ENCODE peak calls at places on chromosomes 4 and X, in six cellular contexts. U is AG10803, A is upper lobe of right lung, O is prostate gland, P is omental fat pad, S is Peyer's patch. H is an unnamed sample.

GRCh38 chr4:7070729-7071511 is 3.1 kb upstream of the GRPEL1 start:
- DNase-seq in P (peak), U (peak), O (peak), A (peak), S (peak), H (peak)

GRCh38 chr4:64960516-64960915 is 551.3 kb upstream of the TECRL start:
- DNase-seq in S (no peak), A (no peak), O (no peak), P (no peak), U (no peak), H (no peak)

GRCh38 chr4:182880387-182881356 is 36.5 kb downstream of the DCTD start:
- DNase-seq in A (no peak), S (no peak), O (peak), U (no peak), P (no peak), H (no peak)

GRCh38 chr4:120830204-120830603 is 92.3 kb downstream of the PRDM5 start:
- DNase-seq in S (no peak), O (no peak), P (no peak), A (no peak), U (peak), H (no peak)

GRCh38 chr4:85717847-85718246 is 242.9 kb downstream of the ARHGAP24 start:
- DNase-seq in A (no peak), P (no peak), S (no peak), U (peak), O (no peak), H (no peak)

GRCh38 chr4:41360214-41360910 is 103.6 kb downstream of the UCHL1 start:
- DNase-seq in O (peak), S (peak), A (peak), P (no peak), U (peak), H (no peak)

GRCh38 chrX:107454302-107454701 is 4.8 kb downstream of the FRMPD3 start:
- DNase-seq in O (no peak), P (no peak), S (no peak), A (no peak), U (no peak), H (no peak)

GRCh38 chr4:105196523-105197145 is 50.0 kb downstream of the TET2 start:
- DNase-seq in S (no peak), A (no peak), U (no peak), O (no peak), P (no peak), H (no peak)

GRCh38 chr4:127558489-127559407 is 74.0 kb upstream of the INTU start:
- DNase-seq in U (no peak), S (no peak), P (no peak), O (no peak), A (no peak), H (no peak)

GRCh38 chrX:29541038-29541437 is 674.3 kb upstream of the MAGEB2 start:
- DNase-seq in O (no peak), U (no peak), S (no peak), P (no peak), A (no peak), H (no peak)

GRCh38 chr4:2793578-2793919 is 664 bp downstream of the SH3BP2 start:
- DNase-seq in S (peak), O (no peak), A (peak), P (no peak), U (peak), H (peak)

GRCh38 chr4:151678048-151678853 is 82.6 kb downstream of the GATB start:
- DNase-seq in U (no peak), O (no peak), P (no peak), A (no peak), S (no peak), H (no peak)

GRCh38 chr4:120718979-120719566 is 203.5 kb downstream of the PRDM5 start:
- DNase-seq in U (peak), P (no peak), S (no peak), O (no peak), A (no peak), H (no peak)

GRCh38 chr4:78644744-78645330 is 93.3 kb downstream of the ANXA3 start:
- DNase-seq in S (no peak), P (peak), O (peak), U (peak), A (no peak), H (peak)

GRCh38 chr4:53558061-53558801 is 33.1 kb downstream of the LNX1 start:
- DNase-seq in P (no peak), O (no peak), S (no peak), A (no peak), U (peak), H (no peak)

GRCh38 chrX:132716006-132716405 is 227.2 kb upstream of the MBNL3 start:
- DNase-seq in P (no peak), U (no peak), S (no peak), O (no peak), A (no peak), H (no peak)

GRCh38 chr4:168509786-168510185 is 12.9 kb downstream of the PALLD start:
- DNase-seq in P (no peak), O (no peak), A (no peak), U (peak), S (no peak), H (peak)

GRCh38 chr4:146458594-146458993 is 63.1 kb downstream of the SLC10A7 start:
- DNase-seq in U (no peak), O (no peak), A (no peak), S (no peak), P (no peak), H (no peak)

GRCh38 chr4:61605971-61606370 is 405.8 kb downstream of the ADGRL3 start:
- DNase-seq in U (no peak), O (no peak), S (no peak), P (no peak), A (no peak), H (no peak)

GRCh38 chrX:33195698-33196097 is 15.7 kb downstream of the DMD start:
- DNase-seq in A (no peak), S (no peak), P (no peak), U (no peak), O (no peak), H (no peak)
- TF ChIP-seq CTCF in A (no peak), S (no peak), P (no peak), U (no peak), O (no peak), H (no peak)

GRCh38 chr4:145014365-145014764 is 83.6 kb downstream of the ANAPC10 start:
- DNase-seq in U (no peak), O (no peak), P (no peak), A (no peak), S (no peak), H (no peak)
- TF ChIP-seq CTCF in U (no peak), O (no peak), P (no peak), A (no peak), S (no peak), H (no peak)

DNA sequence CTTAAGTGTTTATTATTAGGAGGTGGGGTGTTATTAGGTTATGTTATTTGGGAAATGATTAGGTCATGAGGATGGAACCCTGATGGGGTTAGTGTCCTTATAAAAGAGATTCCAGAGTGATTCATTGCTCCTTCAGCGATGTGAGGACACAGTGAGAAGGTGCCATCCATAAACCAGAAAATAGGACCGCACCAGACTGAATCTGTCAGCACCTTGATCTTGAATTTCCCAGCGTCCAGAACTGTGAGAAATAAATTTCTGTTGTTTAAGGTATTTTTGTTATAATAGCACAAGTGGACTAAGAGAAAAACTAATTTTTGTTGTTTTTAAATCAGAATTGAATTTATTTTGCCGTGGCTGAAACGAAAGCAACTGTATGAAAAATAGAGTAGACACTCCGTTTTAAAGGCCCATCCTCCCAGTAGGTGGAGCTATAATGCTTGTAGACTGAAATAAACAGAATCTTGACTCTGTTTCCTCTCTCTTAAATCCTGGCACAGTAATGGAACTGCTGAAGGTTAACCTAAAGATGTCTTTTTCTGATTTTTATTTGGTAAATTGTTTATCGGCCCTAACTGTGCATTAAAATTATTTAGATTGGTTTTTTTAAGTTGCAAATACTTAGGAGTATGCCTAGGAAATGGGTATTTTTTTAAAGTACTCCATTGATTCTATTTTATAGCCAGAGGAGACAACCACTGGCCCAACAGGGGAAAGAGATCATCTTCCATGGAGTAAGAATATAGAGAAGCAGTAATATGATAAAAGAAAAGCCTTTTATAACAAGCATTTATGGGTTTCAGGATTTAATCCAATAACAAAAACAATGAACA is 133.2 kb upstream of the ADAMTS3 start:
- DNase-seq in A (no peak), P (no peak), U (peak), O (peak), S (no peak), H (no peak)
- TF ChIP-seq CTCF in A (peak), P (no peak), U (peak), O (peak), S (no peak), H (peak)

GRCh38 chr4:67549123-67549522 is 3.8 kb upstream of the CENPC start:
- DNase-seq in S (no peak), A (no peak), U (no peak), P (no peak), O (no peak), H (no peak)

GRCh38 chr4:67545996-67546356 is 673 bp upstream of the CENPC start:
- DNase-seq in U (no peak), S (no peak), O (no peak), P (no peak), A (no peak), H (no peak)

GRCh38 chr4:67545199-67545995 is at the start of gene CENPC:
- DNase-seq in S (peak), A (peak), O (peak), U (peak), P (peak), H (peak)

GRCh38 chr4:67550491-67551256 is 5.4 kb upstream of the CENPC start:
- DNase-seq in S (no peak), P (no peak), O (no peak), U (no peak), A (no peak), H (no peak)

GRCh38 chr4:67546971-67547370 is 1.7 kb upstream of the CENPC start:
- DNase-seq in A (no peak), S (no peak), U (no peak), O (no peak), P (no peak), H (no peak)
- TF ChIP-seq CTCF in A (no peak), S (no peak), U (no peak), O (no peak), P (no peak), H (no peak)

DNA sequence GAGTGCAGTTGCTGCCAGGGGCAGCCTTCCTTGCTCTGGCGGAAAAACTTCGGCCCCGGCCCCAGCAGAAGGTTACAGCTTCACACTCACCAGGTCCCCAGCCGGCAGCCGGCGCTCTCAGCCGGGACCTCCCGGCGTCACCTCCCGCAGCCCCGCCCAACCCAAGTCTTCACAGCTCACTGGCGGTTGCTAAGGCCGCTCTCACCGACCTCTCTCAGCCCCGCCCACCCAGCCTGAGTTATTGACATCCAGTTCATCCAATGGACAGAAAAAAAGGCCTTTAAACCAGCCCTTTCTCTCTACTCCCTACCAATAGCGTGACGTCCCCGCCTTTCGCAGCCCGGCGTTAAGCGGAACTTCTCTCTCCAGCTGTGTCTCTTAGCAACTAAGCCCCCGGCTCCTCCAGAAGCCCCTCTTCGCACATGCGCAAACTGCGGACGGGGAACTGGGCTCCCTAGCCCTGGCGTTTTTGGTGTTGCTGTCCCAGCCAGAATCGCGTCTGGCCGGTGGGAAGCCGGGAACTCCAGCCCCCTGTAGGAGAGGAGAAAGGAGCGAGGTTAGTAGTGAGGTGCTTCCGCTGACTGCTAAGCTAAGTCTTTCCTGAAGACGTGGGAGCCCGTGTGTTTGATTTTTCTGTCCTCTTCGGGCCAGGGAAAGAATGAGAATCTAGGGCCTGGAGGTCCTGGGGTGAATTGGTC is at the start of gene BBS12:
- DNase-seq in U (peak), O (peak), P (peak), S (peak), A (peak), H (peak)
- TF ChIP-seq CTCF in U (peak), O (no peak), P (no peak), S (no peak), A (peak), H (no peak)

DNA sequence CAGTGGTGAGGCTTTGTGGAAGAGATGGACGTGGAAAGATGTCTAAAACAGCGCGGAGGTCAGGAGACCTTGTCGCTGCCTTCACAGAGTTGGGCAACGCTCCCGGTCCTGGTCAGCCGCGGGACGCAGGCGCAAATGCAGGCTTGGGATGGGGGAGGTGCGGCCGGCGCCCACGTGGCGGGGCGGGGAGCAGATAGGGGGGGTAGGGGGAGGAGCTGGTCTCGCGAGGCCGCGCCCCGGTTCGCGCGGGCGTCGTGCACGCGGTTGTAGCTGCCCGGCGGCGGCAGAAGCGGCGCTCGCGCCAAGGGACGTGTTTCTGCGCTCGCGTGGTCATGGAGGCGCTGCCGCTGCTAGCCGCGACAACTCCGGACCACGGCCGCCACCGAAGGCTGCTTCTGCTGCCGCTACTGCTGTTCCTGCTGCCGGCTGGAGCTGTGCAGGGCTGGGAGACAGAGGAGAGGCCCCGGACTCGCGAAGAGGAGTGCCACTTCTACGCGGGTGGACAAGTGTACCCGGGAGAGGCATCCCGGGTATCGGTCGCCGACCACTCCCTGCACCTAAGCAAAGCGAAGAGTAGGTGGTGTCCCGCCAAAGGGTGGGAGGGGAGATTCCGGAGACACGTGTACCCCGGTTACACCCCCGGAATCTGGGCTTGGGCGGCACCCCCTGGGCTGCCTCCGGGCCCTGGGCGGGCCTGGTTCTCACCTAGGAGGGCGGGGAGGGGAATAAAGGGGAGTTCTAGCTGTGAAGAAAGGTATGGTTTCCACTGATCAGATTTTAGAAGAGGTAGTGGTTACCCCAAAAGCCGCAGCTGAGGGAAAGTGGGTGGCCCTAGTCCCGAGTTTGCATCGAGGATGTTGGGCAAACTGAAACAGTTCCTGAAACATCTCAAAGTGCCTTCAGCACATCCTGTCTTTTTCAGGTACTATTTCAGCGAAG is at the start of gene PRDX4:
- DNase-seq in A (peak), P (peak), O (peak), S (peak), U (peak), H (peak)
- TF ChIP-seq CTCF in A (no peak), P (no peak), O (no peak), S (no peak), U (no peak), H (no peak)

GRCh38 chr4:23838131-23838530 is 51.7 kb downstream of the PPARGC1A start:
- DNase-seq in A (no peak), O (no peak), S (no peak), U (no peak), P (no peak), H (no peak)
- TF ChIP-seq CTCF in A (no peak), O (no peak), S (no peak), U (no peak), P (no peak), H (no peak)

GRCh38 chrX:42714981-42715688 is 62.8 kb downstream of the PPP1R2C start:
- DNase-seq in U (no peak), O (peak), S (peak), A (peak), P (no peak), H (no peak)
- TF ChIP-seq CTCF in U (no peak), O (peak), S (no peak), A (peak), P (no peak), H (peak)

DNA sequence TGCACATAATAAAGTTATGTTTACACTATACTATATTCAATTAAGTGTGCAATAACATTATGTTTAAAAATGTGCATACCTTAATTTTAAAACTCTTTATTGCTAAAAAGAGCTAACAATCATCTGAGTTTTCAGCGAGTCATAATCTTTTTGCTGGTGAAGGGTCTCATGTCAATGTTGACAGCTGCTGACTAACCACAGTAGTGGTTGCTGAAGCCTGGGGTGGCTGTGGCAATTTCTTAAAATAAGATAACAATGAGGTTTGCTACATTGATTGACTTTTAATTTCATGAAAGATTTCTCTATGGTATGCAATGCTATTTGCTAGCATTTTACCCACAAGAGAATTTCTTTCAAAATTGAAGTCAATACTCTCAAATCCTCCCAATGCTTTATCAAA is 58.6 kb downstream of the C4orf46 start:
- DNase-seq in U (no peak), S (no peak), P (no peak), O (no peak), A (no peak), H (no peak)
- TF ChIP-seq CTCF in U (no peak), S (no peak), P (no peak), O (no peak), A (no peak), H (no peak)